ENCODE peak calls at places on chromosomes 13 and 19, in six cellular contexts. H, Z, N, R, O and I are unnamed samples.

GRCh38 chr19:9013988-9014387 is 3.8 kb upstream of the MUC16 start:
- DNase-seq in H (no peak), Z (no peak), N (no peak), R (no peak), O (no peak), I (no peak)

GRCh38 chr13:94093652-94094310 is 385.7 kb downstream of the DCT start:
- DNase-seq in H (no peak), Z (no peak), N (no peak), R (no peak), O (no peak), I (no peak)

GRCh38 chr13:101654916-101655315 is 202.4 kb downstream of the ITGBL1 start:
- DNase-seq in H (no peak), Z (peak; percentile 73), N (no peak), R (peak; percentile 31), O (peak; percentile 72), I (peak; percentile 2)

GRCh38 chr19:18089726-18090125 is 3.0 kb upstream of the IL12RB1 start:
- DNase-seq in H (no peak), Z (no peak), N (no peak), R (no peak), O (no peak), I (no peak)

GRCh38 chr13:30745917-30746686 is 10.8 kb downstream of the ALOX5AP start:
- DNase-seq in H (no peak), Z (no peak), N (peak; percentile 76), R (no peak), O (no peak), I (no peak)

GRCh38 chr13:34162545-34162936 is 344.6 kb downstream of the RFC3 start:
- DNase-seq in H (no peak), Z (peak; percentile 60), N (no peak), R (no peak), O (peak; percentile 28), I (no peak)

GRCh38 chr19:4130635-4131438 is 6.9 kb upstream of the MAP2K2 start:
- DNase-seq in H (no peak), Z (peak; percentile 75), N (no peak), R (peak; percentile 83), O (peak; percentile 76), I (no peak)

GRCh38 chr19:55537741-55538111 is 793 bp upstream of the SBK2 start:
- DNase-seq in H (no peak), Z (peak; percentile 84), N (peak; percentile 59), R (peak; percentile 53), O (peak; percentile 48), I (no peak)

GRCh38 chr13:20528451-20528850 is 2.8 kb upstream of the CRYL1 start:
- DNase-seq in H (no peak), Z (no peak), N (no peak), R (no peak), O (peak; percentile 25), I (no peak)

GRCh38 chr19:3073159-3073563 is 10.9 kb upstream of the TLE5 start:
- DNase-seq in H (peak; percentile 61), Z (peak; percentile 36), N (peak; percentile 90), R (peak; percentile 58), O (peak; percentile 50), I (peak; percentile 69)

GRCh38 chr13:45602183-45602582 is 13.4 kb downstream of the ERICH6B start:
- DNase-seq in H (no peak), Z (no peak), N (no peak), R (peak; percentile 17), O (no peak), I (no peak)